ENCODE peak calls at places on chromosome 18, in nine cellular contexts. A is ovary, X is transverse colon, S is body of pancreas, N is right lobe of liver, D is heart left ventricle, I is lower leg skin, Y is A549, J is Peyer's patch. Z is an unnamed sample.

GRCh38 chr18:12433829-12434540 is 26.3 kb downstream of the PRELID3A start:
- DNase-seq in N (no peak), X (no peak), S (no peak), A (no peak), Y (no peak), I (no peak), J (no peak), D (no peak), Z (no peak)

GRCh38 chr18:58522157-58522556 is 106.7 kb downstream of the ALPK2 start:
- DNase-seq in X (no peak), A (no peak), J (no peak), Y (no peak), N (no peak), S (no peak), D (no peak), I (no peak), Z (no peak)

GRCh38 chr18:9627642-9628041 is 13.3 kb upstream of the PPP4R1 start:
- DNase-seq in A (no peak), D (no peak), S (no peak), X (no peak), J (no peak), Y (no peak), N (no peak), I (no peak), Z (no peak)

GRCh38 chr18:1014951-1015627 is 110.4 kb downstream of the ADCYAP1 start:
- DNase-seq in X (no peak), A (no peak), I (no peak), J (no peak), D (no peak), Y (no peak), S (no peak), N (no peak), Z (no peak)

GRCh38 chr18:49858309-49859005 is 45.1 kb upstream of the ACAA2 start:
- DNase-seq in I (peak; percentile 90), X (peak; percentile 75), S (peak; percentile 79), J (peak; percentile 85), A (peak; percentile 67), N (peak; percentile 74), D (peak; percentile 48), Y (peak; percentile 56), Z (peak; percentile 69)

GRCh38 chr18:37869051-37869450 is 303.5 kb upstream of the CELF4 start:
- DNase-seq in I (no peak), J (no peak), A (no peak), S (no peak), X (no peak), N (no peak), Y (no peak), D (no peak), Z (no peak)

GRCh38 chr18:62332964-62333695 is 8.0 kb downstream of the TNFRSF11A start:
- DNase-seq in I (no peak), N (no peak), A (no peak), Y (no peak), X (no peak), D (no peak), J (no peak), S (no peak), Z (no peak)

GRCh38 chr18:2070636-2071035 is 500.7 kb downstream of the METTL4 start:
- DNase-seq in J (no peak), X (no peak), I (no peak), D (no peak), Y (no peak), S (peak; percentile 20), A (no peak), N (no peak), Z (no peak)

GRCh38 chr18:22355598-22355997 is 62.1 kb downstream of the CTAGE1 start:
- DNase-seq in A (peak; percentile 60), X (no peak), S (no peak), D (no peak), Y (no peak), J (no peak), N (no peak), I (no peak), Z (no peak)

DNA sequence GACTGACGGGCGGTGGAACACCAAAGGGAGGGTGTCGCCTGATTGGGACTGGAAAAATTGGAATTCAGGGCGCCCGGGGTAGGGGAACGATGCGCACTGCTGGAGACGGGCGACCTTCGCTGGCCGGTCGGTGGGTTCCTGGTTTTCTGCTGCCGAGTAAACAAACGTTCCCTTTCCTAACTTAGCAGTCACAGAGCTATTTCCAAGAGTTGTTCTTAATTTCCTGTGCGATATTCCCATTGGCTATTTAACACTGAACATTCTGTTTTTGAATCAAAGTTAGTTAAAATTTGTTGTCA is 738 bp downstream of the C18orf54 start:
- DNase-seq in Y (peak; percentile 12), N (peak; percentile 45), S (no peak), J (no peak), D (no peak), I (no peak), X (no peak), A (no peak), Z (no peak)
- TF ChIP-seq POLR2A in Y (no peak), N (no peak), S (no peak), J (no peak), D (no peak), I (no peak), X (no peak), A (no peak), Z (no peak)

GRCh38 chr18:46942646-46943045 is 25.2 kb downstream of the KATNAL2 start:
- DNase-seq in J (no peak), Y (no peak), N (no peak), A (no peak), I (no peak), X (no peak), S (no peak), D (no peak), Z (no peak)

GRCh38 chr18:46950064-46950656 is 32.8 kb downstream of the KATNAL2 start:
- DNase-seq in A (no peak), D (no peak), S (no peak), J (no peak), Y (no peak), X (no peak), I (no peak), N (no peak), Z (peak; percentile 37)

DNA sequence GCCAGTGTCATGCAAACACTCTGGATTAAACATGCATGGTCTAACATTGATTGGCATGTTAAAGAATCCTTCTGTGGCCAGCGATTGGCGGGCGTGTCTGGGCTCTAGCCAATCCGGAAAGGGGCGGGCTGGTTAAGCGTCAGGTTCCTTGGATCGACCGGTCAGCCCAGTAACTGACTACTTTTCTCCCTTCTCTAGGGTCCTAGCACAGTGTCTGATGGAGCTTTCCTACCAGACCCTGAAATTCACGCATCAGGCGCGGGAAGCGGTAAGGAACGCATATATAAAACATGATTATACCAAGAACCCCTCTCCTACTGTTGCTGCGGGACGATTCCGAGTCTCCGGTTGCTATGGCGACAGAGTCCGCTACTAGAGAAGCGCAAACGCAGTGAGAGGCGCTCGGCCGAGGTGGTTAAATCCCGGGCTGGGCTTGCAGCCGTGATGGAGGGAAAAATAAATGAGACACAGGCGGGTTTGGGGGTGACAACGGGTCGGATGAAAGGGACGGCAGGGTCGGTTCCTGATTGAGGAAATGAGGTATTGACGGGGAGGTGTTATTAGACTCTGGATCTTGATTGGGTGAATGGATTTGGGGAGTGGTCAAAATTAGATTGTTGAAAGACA is 29.4 kb downstream of the KATNAL2 start:
- DNase-seq in X (peak; percentile 64), A (peak; percentile 52), Y (peak; percentile 88), N (peak; percentile 70), D (peak; percentile 81), I (peak; percentile 92), J (peak; percentile 72), S (peak; percentile 83), Z (no peak)
- H3K4me3 ChIP-seq in X (peak overlapping the region; percentile 55), A (peak overlapping the region; percentile 28), Y (peak overlapping the region; percentile 48), N (peak overlapping the region; percentile 55), D (peak overlapping the region; percentile 59), I (peak overlapping the region; percentile 38), J (peak overlapping the region; percentile 52), S (peak overlapping the region; percentile 17), Z (no peak overlapping the region)

GRCh38 chr18:6058941-6059340 is 163.6 kb upstream of the TMEM200C start:
- DNase-seq in N (no peak), S (no peak), X (no peak), A (no peak), D (peak; percentile 64), Y (no peak), I (no peak), J (no peak), Z (no peak)

GRCh38 chr18:6057604-6058003 is 162.3 kb upstream of the TMEM200C start:
- DNase-seq in D (no peak), X (no peak), A (no peak), Y (no peak), N (no peak), J (no peak), S (no peak), I (no peak), Z (no peak)

GRCh38 chr18:6055711-6056110 is 160.4 kb upstream of the TMEM200C start:
- DNase-seq in A (no peak), Y (peak; percentile 6), S (no peak), N (no peak), J (no peak), D (no peak), X (no peak), I (no peak), Z (no peak)

GRCh38 chr18:6054443-6054842 is 159.1 kb upstream of the TMEM200C start:
- DNase-seq in S (no peak), I (no peak), A (no peak), X (no peak), D (no peak), J (no peak), N (no peak), Y (no peak), Z (no peak)

DNA sequence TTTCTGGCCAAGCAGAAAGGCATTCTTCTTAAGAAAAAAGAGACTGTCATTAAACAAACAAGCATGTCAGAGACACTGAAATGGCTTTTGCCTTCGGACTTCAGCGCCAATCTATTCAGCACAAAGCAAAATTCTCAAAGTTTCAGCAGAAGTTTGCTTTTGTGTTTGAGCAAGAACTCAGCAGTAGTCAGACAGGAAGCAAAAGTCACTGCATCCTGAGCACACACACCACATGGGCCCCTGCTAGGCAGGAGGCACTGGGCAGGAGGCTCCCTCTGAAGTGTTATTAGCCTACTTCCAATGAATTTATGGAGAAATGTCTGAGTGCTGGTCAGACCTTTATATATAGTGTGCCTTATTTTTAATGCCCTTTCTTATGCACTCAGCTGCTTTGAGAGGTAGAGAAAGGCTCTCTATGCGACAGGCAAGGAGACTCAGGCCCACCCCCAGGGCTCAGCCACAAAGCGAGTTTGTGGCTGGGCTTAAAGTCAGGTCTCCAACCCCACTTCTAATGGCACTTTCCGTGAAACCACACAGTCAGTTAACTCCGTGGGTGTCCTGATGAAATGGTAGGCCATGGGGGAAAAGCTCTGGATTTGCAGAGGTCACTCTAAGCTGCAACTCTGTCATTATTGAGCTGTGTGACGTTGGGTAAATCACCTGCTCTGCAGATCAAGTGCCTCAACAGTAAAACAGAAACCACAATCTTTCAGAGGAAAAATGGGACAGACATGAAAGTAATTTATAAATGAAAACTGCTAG is 161.0 kb upstream of the TMEM200C start:
- DNase-seq in J (no peak), S (no peak), A (no peak), X (no peak), D (no peak), I (no peak), Y (peak; percentile 5), N (no peak), Z (no peak)
- TF ChIP-seq POLR2A in J (no peak), S (no peak), A (no peak), X (no peak), D (no peak), I (no peak), Y (no peak), N (no peak), Z (no peak)

DNA sequence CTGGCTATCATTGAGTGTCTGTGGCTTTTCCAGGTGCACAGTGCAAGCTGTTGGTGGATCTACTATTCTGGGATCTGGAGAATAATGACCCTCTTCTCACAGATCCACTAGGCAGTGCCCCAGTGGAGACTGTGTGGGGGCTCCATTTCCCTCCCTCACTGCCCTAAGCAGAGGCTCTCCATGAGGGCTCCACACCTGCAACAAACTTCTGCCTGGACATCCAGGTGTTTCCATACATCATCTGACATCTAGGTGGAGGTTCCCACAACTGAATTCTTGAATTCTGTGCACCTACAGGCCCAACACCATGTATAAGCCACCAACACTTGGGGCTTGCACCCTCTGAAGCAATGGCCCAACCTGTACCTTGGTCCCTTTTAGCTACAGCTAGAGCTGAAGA is 775.4 kb upstream of the CDH2 start:
- DNase-seq in Y (no peak), D (no peak), N (no peak), X (no peak), I (no peak), S (no peak), J (no peak), A (no peak), Z (no peak)
- H3K4me3 ChIP-seq in Y (no peak overlapping the region), D (no peak overlapping the region), N (no peak overlapping the region), X (no peak overlapping the region), I (no peak overlapping the region), S (no peak overlapping the region), J (no peak overlapping the region), A (no peak overlapping the region), Z (no peak overlapping the region)

Z was measured in NB4.